ENCODE peak calls at places on chromosomes 11 and 22, in four cellular contexts. S, T, X and F are unnamed samples. For H3K36me3, the result is how much of the 10 kb centered on the place peaks cover.

GRCh38 chr11:115527534-115528125 is 23.4 kb upstream of the CADM1 start:
- DNase-seq in S (no peak), X (no peak), T (no peak), F (no peak)

GRCh38 chr22:29480512-29481264 is 670 bp downstream of the NEFH start:
- DNase-seq in T (peak), X (no peak), S (no peak), F (no peak)

GRCh38 chr11:44096360-44097188 is 1.1 kb downstream of the EXT2 start:
- DNase-seq in T (no peak), X (no peak), S (no peak), F (no peak)

GRCh38 chr11:76480241-76480640 is 35.4 kb downstream of the EMSY start:
- DNase-seq in X (no peak), S (no peak), T (no peak), F (no peak)

GRCh38 chr11:107157146-107157808 is 139.0 kb upstream of the GUCY1A2 start:
- DNase-seq in S (no peak), X (no peak), T (no peak), F (no peak)

GRCh38 chr11:17588721-17589120 is 41.7 kb downstream of the OTOG start:
- DNase-seq in T (no peak), X (no peak), S (no peak), F (peak)

GRCh38 chr11:78251083-78251699 is 62.5 kb downstream of the USP35 start:
- DNase-seq in T (no peak), S (peak), X (no peak), F (no peak)

GRCh38 chr11:64998141-64998540 is 1.4 kb upstream of the BATF2 start:
- DNase-seq in X (no peak), S (no peak), T (no peak), F (no peak)

GRCh38 chr11:73524774-73525173 is 73.1 kb downstream of the FAM168A start:
- DNase-seq in T (no peak), X (no peak), S (no peak), F (no peak)

GRCh38 chr11:63020671-63021255 is 5.1 kb upstream of the SLC22A8 start:
- DNase-seq in X (no peak), T (no peak), S (no peak), F (no peak)

GRCh38 chr11:83568474-83568873 is 282.3 kb upstream of the CCDC90B start:
- DNase-seq in S (no peak), T (no peak), X (no peak), F (no peak)

GRCh38 chr22:35597692-35598395 is 19.3 kb downstream of the MB start:
- DNase-seq in T (no peak), S (no peak), X (no peak), F (peak)

GRCh38 chr11:120471131-120471530 is 40.4 kb upstream of the GRIK4 start:
- DNase-seq in X (no peak), T (no peak), S (peak), F (no peak)

GRCh38 chr11:120467627-120468026 is 43.9 kb upstream of the GRIK4 start:
- DNase-seq in S (peak), X (no peak), T (no peak), F (no peak)

DNA sequence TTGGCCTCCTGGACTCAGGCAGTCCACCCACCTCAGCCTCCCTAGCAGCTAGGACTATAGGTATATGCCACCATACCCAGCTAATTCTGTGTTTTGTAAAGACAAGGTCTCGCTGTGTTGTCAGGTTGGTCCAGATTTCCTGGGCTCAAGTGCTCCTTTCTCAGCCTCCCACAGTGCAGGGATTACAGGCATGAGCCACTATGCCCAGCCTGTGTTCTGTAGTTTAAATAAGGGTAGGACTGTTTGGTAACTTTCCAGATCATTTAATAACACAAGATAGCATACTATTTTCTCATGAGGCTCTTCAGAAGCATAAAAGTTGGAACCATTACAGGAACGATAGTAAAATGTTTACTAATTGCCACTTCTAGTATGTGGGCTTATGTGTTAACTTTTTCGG is 38.1 kb upstream of the GRIK4 start:
- DNase-seq in X (no peak), S (no peak), T (no peak), F (no peak)
- H3K36me3 ChIP-seq in X (half or more), S (under half), T (under half), F (under half)

DNA sequence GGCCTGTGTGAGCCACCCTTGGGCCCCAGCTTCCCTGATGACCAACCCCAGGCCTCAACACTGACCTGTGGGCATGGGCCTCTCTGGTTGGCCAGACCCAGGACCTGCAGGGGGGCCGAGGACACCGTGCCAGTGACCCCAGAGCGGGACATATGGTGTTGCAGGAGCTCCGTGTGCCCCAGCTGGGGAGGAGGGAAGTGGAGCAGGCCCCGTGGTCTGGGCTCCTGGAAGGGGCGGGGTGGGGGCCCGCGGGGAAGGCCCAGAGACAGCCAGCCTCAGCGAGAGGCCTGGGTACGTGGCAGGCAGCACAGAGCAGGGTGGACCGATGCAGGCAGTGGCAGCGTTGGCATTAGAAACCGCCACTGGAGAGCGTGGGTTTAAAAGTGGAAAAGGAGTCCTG is 22.2 kb downstream of the MUC6 start:
- DNase-seq in T (no peak), S (no peak), X (no peak), F (no peak)
- H3K36me3 ChIP-seq in T (under half), S (under half), X (under half), F (under half)

GRCh38 chr11:12212821-12213185 is 102.4 kb downstream of the MICAL2 start:
- DNase-seq in S (no peak), X (no peak), T (no peak), F (no peak)

GRCh38 chr11:12211331-12212065 is 101.1 kb downstream of the MICAL2 start:
- DNase-seq in T (no peak), X (no peak), S (no peak), F (no peak)

GRCh38 chr11:12210200-12210599 is 99.8 kb downstream of the MICAL2 start:
- DNase-seq in T (no peak), S (no peak), X (no peak), F (no peak)

GRCh38 chr11:12213920-12214319 is 103.5 kb downstream of the MICAL2 start:
- DNase-seq in T (no peak), S (no peak), X (no peak), F (no peak)

DNA sequence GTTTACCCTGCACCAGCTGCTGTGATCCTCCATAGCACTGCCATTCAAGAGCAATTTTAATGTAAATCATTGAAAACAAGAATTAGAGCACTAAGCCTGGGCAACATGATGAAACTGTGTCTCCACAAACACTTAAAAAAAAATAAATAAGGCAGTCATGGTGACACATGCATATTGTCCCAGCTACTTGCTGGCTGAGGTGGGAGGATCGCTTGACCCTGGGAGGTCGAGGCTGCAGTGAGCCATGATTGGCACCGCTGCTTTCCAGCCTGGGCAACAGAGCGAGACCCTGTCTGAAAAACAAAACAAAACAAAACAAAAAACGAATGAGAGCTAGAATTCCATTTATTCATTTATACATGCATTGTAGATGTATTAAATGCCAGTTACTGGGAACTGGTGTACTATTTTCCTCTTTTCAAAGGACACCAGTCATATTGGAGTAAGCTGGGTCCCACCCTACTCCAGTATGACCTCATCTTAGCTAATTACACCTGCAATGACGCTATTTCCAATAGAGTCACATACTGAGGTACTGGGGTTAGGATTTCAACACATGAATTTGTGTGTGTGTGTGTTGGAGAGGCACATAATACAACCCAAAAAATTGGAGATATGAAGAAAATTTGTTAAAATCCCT is 101.9 kb downstream of the MICAL2 start:
- DNase-seq in X (no peak), S (no peak), T (no peak), F (no peak)
- H3K36me3 ChIP-seq in X (under half), S (half or more), T (under half), F (under half)

DNA sequence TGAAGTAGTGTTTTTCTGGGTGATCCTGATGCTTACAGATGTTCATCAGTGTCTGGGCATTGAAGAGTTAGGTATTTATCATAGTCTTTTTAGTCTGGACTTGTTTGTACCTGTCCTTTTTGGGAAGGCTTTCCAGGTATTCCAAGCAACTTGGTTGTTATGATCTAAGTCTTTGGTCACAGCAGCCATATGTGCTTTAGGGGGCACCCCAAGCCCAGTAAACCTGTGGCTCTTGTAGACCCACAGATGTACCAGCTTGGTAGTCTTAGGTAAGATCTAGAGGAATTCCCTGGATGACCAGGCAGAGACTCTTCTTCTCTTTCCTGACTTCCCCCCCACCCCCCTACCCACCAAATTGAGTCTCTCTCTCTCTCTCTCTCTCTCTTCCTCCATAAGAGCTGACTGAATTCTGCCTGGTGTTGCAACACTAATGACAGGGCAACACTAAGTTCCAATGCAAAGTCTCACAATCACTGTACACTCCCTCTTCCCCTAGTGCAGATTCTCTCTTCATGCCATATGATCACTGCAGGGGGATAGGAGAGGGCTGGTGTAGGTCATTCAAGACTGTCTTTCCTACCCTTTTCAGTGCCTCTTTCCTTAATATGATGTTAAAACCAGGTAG is 24.5 kb upstream of the MMP8 start:
- DNase-seq in X (no peak), S (no peak), T (no peak), F (no peak)
- H3K36me3 ChIP-seq in X (under half), S (under half), T (under half), F (under half)

DNA sequence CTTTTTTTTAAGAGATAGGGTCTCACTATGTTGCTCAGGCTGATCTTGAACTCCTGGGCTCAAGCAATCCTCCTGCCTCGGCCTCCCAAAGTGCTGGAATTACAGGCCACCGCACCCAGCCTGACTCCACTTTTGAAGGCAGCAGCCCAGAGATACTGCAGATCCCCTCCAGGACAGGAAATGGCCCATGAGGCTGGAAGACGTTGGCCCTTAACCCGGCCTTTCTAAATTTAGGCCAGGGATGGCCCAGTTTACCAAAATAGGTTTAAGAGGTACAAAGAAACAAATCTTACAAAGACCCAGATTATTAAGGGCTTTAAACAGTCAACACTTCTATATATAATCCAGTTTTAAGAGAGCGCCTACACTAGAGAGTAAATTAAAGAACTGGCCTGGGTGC is 32.2 kb downstream of the CPT1A start:
- DNase-seq in X (no peak), S (no peak), T (no peak), F (no peak)
- H3K36me3 ChIP-seq in X (under half), S (under half), T (under half), F (under half)

DNA sequence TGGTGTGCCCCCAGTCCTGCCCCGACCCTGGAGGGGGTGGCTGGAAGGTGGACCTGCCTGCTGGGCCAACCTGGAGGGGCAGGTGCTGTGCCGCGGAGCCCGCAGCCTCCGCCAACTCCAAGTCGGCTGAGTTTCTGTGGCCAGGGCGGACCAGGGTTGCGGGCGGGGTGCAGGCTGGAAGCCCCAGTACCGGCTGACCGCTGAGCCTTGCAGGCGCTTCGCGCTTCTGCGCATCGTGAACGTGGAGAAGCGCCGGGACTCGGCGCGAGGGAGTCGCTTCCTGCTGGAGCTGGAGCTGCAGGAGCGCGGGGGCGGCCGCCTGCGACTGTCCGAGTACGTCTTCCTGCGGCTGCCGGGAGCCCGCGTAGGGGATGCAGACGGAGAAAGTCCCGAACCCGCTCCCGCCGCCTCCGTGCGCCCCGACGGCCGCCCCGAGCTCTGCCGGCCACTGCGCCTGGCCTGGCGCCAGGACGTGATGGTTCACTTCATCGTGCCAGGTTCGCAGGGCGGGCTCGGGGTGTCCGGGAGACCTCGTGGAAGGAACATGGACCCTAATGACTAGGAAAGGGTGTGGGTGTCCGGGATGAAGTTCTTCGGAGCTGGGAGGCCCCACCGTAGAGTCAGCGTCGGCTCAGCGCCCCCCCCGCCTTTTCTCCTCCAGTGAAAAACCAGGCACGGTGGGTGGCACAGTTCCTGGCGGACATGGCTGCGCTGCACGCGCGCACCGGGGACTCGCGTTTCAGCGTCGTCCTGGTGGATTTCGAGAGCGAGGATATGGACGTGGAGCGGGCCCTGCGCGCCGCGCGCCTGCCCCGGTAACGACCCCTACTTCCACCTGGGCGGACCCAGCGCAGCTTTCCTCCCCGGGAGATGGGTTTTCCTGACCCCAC is 10.2 kb downstream of the B4GALNT4 start:
- DNase-seq in X (no peak), T (no peak), S (no peak), F (peak)
- H3K36me3 ChIP-seq in X (under half), T (under half), S (under half), F (under half)

DNA sequence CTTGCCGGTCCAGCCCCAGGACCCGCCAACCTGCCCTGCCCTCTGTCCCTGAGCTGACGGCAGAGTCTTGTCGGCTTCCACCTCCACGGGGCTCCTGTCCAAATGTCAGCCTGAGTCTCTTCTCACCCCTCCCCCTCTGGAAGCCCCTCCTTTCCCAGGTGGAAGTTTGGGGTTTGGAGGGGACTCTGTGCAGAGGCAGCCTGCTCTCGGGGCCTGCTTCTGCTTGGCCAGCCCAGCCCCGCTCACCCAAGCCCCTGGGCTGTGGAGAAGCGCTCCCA is 31.0 kb downstream of the CTTN start:
- DNase-seq in X (no peak), S (no peak), T (no peak), F (no peak)
- H3K36me3 ChIP-seq in X (under half), S (half or more), T (under half), F (half or more)

GRCh38 chr22:37961062-37961461 is 7.6 kb downstream of the POLR2F start:
- DNase-seq in T (no peak), X (no peak), S (no peak), F (no peak)

GRCh38 chr22:37953437-37954179 is at the start of the genes C22orf23 and POLR2F:
- DNase-seq in X (peak), S (peak), T (peak), F (peak)

GRCh38 chr22:37957232-37957631 is 3.7 kb downstream of the POLR2F start:
- DNase-seq in X (no peak), T (no peak), S (no peak), F (no peak)

DNA sequence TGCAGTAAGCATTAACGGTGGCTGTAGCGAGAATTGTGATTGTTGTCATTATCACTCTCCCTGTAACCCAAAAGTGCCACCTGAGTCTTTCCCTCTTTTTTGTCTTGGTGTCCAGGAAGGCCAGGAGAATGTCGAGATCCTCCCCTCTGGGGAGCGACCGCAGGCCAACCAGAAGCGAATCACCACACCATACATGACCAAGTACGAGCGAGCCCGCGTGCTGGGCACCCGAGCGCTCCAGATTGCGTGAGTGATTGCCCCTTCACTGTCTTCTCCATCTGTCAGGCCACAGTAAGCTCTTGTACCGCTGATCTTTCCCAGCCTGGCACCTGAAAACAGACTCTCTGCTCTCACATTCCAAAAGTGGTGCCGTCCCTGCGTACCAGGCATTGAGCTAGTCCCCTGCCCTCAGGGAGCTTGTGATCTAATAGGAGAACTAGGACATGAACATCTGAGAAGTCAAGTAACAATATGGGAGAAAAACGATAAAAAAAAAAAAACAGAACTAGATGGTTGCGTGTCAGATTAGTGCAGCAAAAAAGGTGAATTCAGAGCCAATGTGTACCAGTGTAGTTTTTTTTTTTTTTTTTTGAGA is 5.8 kb downstream of the POLR2F start:
- DNase-seq in T (no peak), X (no peak), S (no peak), F (peak)
- H3K36me3 ChIP-seq in T (under half), X (under half), S (under half), F (under half)